ENCODE peak calls at places on chromosomes 2 and 18, in four cellular contexts. D is HepG2, L is HCT116, V is K562. M is an unnamed sample.

GRCh38 chr2:230721712-230722111 is 9.1 kb downstream of the CAB39 start:
- DNase-seq in D (no peak), V (no peak), L (no peak), M (no peak)

GRCh38 chr2:145524303-145524702 is 1004.4 kb upstream of the ZEB2 start:
- DNase-seq in V (no peak), L (no peak), D (no peak), M (no peak)

GRCh38 chr2:40311026-40311425 is 140.9 kb downstream of the SLC8A1 start:
- DNase-seq in D (no peak), V (no peak), L (no peak), M (no peak)

GRCh38 chr2:71675296-71675695 is 221.9 kb downstream of the DYSF start:
- DNase-seq in D (no peak), V (no peak), L (no peak), M (no peak)

GRCh38 chr2:182650704-182651103 is 65.4 kb upstream of the DNAJC10 start:
- DNase-seq in L (peak), D (peak), V (no peak), M (peak)

GRCh38 chr18:44774191-44774590 is 93.5 kb downstream of the SETBP1 start:
- DNase-seq in V (no peak), D (no peak), L (no peak), M (no peak)

GRCh38 chr2:21642647-21643046 is 518.9 kb downstream of the TDRD15 start:
- DNase-seq in V (no peak), L (no peak), D (no peak), M (no peak)

GRCh38 chr2:143482316-143482715 is 353.1 kb downstream of the ARHGAP15 start:
- DNase-seq in V (no peak), D (no peak), L (no peak), M (no peak)

GRCh38 chr2:103788346-103788745 is 1026.5 kb downstream of the TMEM182 start:
- DNase-seq in V (no peak), L (no peak), D (peak), M (no peak)

GRCh38 chr18:46939337-46939963 is 22.0 kb downstream of the KATNAL2 start:
- DNase-seq in V (no peak), L (no peak), D (peak), M (no peak)

GRCh38 chr18:44195394-44196140 is 485.1 kb upstream of the SETBP1 start:
- DNase-seq in D (no peak), V (no peak), L (no peak), M (no peak)

GRCh38 chr2:64987001-64987962 is 1.9 kb upstream of the SLC1A4 start:
- DNase-seq in D (peak), L (no peak), V (no peak), M (no peak)

GRCh38 chr2:169131587-169132512 is 62.5 kb downstream of the DHRS9 start:
- DNase-seq in V (peak), D (peak), L (peak), M (peak)

GRCh38 chr2:118056165-118056534 is 32.1 kb upstream of the INSIG2 start:
- DNase-seq in D (no peak), L (no peak), V (no peak), M (no peak)

GRCh38 chr2:31379102-31379501 is 35.4 kb downstream of the XDH start:
- DNase-seq in L (no peak), V (no peak), D (no peak), M (no peak)

GRCh38 chr2:7032371-7032770 is 115.2 kb downstream of the RNF144A start:
- DNase-seq in V (no peak), D (no peak), L (no peak), M (no peak)

GRCh38 chr18:12359515-12359927 is 17.5 kb downstream of the AFG3L2 start:
- DNase-seq in V (no peak), L (no peak), D (no peak), M (no peak)

GRCh38 chr18:23069481-23069880 is 65.8 kb upstream of the CABLES1 start:
- DNase-seq in L (no peak), V (no peak), D (no peak), M (no peak)

GRCh38 chr18:50560681-50561629 is 1.1 kb downstream of the MAPK4 start:
- DNase-seq in L (no peak), D (no peak), V (no peak), M (no peak)

GRCh38 chr2:74089816-74090745 is 57.6 kb downstream of the BOLA3 start:
- DNase-seq in V (no peak), D (no peak), L (no peak), M (no peak)

GRCh38 chr2:222887124-222887523 is 26.3 kb downstream of the ACSL3 start:
- DNase-seq in L (no peak), V (no peak), D (no peak), M (no peak)

GRCh38 chr2:147164563-147164962 is 680.3 kb upstream of the ACVR2A start:
- DNase-seq in V (no peak), D (no peak), L (no peak), M (no peak)

GRCh38 chr2:10534514-10535250 is 86.6 kb upstream of the ODC1 start:
- DNase-seq in L (no peak), D (peak), V (no peak), M (no peak)

GRCh38 chr2:47783491-47784330 is 766 bp downstream of the MSH6 start:
- DNase-seq in D (peak), V (peak), L (peak), M (no peak)

GRCh38 chr2:19299032-19299431 is 59.4 kb downstream of the OSR1 start:
- DNase-seq in D (no peak), V (no peak), L (no peak), M (no peak)

GRCh38 chr2:130388221-130388907 is 32.5 kb downstream of the PTPN18 start:
- DNase-seq in L (no peak), V (peak), D (no peak), M (no peak)

GRCh38 chr2:201219328-201220096 is 36.6 kb downstream of the CASP10 start:
- DNase-seq in V (no peak), L (no peak), D (no peak), M (no peak)

GRCh38 chr2:105177546-105178254 is 63.8 kb upstream of the GPR45 start:
- DNase-seq in L (no peak), V (no peak), D (no peak), M (no peak)

GRCh38 chr2:132439703-132440398 is 23.2 kb downstream of the GPR39 start:
- DNase-seq in D (peak), V (no peak), L (no peak), M (no peak)

GRCh38 chr2:222609391-222609790 is 46.5 kb downstream of the FARSB start:
- DNase-seq in V (no peak), D (no peak), L (no peak), M (no peak)

GRCh38 chr2:235546436-235546835 is 52.6 kb downstream of the AGAP1 start:
- DNase-seq in V (no peak), D (no peak), L (no peak), M (no peak)

GRCh38 chr2:170465241-170465640 is 249.9 kb upstream of the SP5 start:
- DNase-seq in D (peak), L (no peak), V (no peak), M (no peak)

GRCh38 chr2:237786936-237787335 is 11.6 kb upstream of the RBM44 start:
- DNase-seq in L (no peak), V (no peak), D (no peak), M (no peak)

GRCh38 chr18:36035253-36035652 is 32.1 kb downstream of the RPRD1A start:
- DNase-seq in D (no peak), V (no peak), L (no peak), M (no peak)
- TF ChIP-seq POLR2AphosphoS5 in D (no peak), V (no peak), L (no peak), M (no peak)

GRCh38 chr2:181273986-181274385 is 183.2 kb upstream of the ITGA4 start:
- DNase-seq in L (no peak), D (no peak), V (no peak), M (no peak)

GRCh38 chr2:181281206-181281832 is 175.9 kb upstream of the ITGA4 start:
- DNase-seq in L (no peak), V (no peak), D (no peak), M (no peak)

GRCh38 chr2:181275643-181276070 is 181.5 kb upstream of the ITGA4 start:
- DNase-seq in D (no peak), L (no peak), V (no peak), M (no peak)
- TF ChIP-seq TCF7L2 in D (no peak), L (no peak), V (no peak), M (no peak)

DNA sequence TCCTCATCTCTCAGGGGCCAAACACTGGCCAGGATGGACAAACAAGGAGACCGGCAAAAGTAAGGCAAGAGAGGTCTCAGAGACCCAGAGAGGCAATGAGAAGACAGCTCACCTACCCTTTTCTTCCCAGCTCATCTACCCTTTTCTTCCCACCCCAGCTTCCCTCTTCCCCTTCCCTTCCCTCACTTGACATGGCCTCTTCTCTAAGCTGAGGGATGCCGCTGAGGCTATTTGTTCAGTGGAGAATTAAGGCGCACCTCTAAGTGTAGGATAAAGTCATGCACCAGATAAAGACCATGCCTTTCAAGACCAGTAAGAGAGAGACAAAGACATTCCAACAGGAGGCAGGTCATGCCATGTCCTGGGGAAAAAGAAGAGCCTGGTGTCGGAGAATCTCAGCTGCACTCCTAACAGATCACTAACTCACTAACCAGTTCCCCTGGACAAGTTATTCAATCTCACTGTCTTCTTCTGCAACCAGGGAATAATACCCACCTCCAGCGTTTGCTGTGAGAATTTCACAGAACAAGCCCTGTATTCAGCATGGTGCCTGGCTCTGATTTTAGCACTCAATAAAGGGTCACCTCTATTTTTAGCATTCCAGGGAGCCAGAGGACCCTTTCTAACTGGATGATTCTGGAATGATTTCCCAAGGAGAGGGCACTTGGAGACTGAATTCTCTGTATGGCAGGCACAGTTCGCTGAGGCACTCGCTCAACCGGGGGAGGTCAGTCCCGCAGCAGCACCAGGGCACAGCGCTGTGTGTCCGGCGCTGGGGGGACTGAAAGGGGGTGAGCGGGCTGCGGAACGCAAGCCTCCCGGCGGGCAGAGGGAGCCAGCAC is 3.0 kb upstream of the FOSL2 start:
- DNase-seq in D (no peak), L (no peak), V (peak), M (no peak)
- TF ChIP-seq CTCF in D (peak), L (no peak), V (no peak), M (no peak)

GRCh38 chr2:150485871-150486538 is 1.5 kb downstream of the RND3 start:
- DNase-seq in V (no peak), L (peak), D (no peak), M (no peak)

GRCh38 chr2:150483532-150483931 is 3.9 kb downstream of the RND3 start:
- DNase-seq in D (no peak), V (no peak), L (no peak), M (no peak)

GRCh38 chr2:150485114-150485870 is 2.2 kb downstream of the RND3 start:
- DNase-seq in D (peak), L (no peak), V (no peak), M (no peak)

GRCh38 chr2:150484006-150484405 is 3.5 kb downstream of the RND3 start:
- DNase-seq in D (no peak), L (no peak), V (no peak), M (no peak)

DNA sequence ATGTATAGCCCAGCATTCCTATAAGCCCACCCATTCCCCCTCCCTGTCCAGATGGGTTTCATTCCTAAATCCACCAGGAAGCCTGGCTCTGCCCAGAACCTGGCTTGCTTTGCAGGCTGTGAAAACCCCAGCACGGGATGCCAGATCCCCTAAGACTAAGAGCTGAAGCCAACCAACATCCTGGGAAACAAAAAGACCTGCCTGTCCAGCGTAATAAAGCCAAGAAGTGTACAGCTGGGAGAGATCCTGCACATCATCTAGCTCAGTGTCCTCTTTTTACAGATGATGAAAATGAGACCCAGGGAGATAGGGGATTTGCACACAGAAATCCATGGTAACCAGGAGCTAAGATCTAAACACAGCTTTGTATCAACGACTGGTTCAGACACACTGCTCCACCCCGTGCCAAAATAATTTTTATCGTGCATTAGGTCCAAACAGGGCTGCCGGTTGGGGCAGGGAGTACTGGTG is 3.0 kb downstream of the RND3 start:
- DNase-seq in V (no peak), L (no peak), D (no peak), M (no peak)
- TF ChIP-seq POLR2AphosphoS5 in V (no peak), L (no peak), D (no peak), M (peak)

DNA sequence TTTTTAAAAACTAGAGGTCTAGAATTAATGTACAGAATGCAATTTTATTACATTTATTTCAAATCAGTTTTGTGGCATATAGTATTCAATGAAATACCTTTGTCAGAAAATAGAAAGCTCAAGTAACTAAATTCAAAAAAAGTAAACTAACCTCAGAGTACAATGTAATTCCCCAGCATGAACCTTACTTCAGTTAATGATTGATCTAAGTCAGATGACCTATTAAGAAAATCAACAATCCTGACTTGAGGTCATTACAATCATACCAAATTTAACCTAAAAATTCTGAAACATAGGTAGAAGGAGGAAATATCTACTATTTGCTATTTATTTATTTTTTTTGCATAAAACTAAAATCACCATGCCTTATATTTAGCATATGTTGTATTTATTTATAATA is 142.9 kb downstream of the CCDC102B start:
- DNase-seq in D (peak), L (no peak), V (no peak), M (no peak)
- TF ChIP-seq TCF7L2 in D (no peak), L (no peak), V (no peak), M (no peak)

M was measured in Panc1.